ENCODE peak calls at places on chromosomes 11 and 22, in seven cellular contexts. A, E, Z, D, G, I and M are unnamed samples.

GRCh38 chr11:20207781-20208621 is 47.7 kb upstream of the DBX1 start:
- DNase-seq in A (peak), E (peak), Z (peak), D (no peak), G (no peak), I (peak), M (peak)

GRCh38 chr11:16846305-16846704 is 107.9 kb downstream of the C11orf58 start:
- DNase-seq in A (no peak), E (no peak), Z (no peak), D (no peak), G (no peak), I (no peak), M (no peak)

GRCh38 chr11:121018746-121019145 is 5.2 kb upstream of the TBCEL start:
- DNase-seq in A (no peak), E (no peak), Z (no peak), D (no peak), G (no peak), I (no peak), M (no peak)

GRCh38 chr11:130908061-130908460 is 8.2 kb downstream of the SNX19 start:
- DNase-seq in A (no peak), E (no peak), Z (no peak), D (no peak), G (no peak), I (no peak), M (no peak)

GRCh38 chr11:8796926-8797325 is 114.1 kb upstream of the AKIP1 start:
- DNase-seq in A (no peak), E (no peak), Z (no peak), D (no peak), G (no peak), I (no peak), M (no peak)

GRCh38 chr11:87803748-87804147 is 371.5 kb downstream of the RAB38 start:
- DNase-seq in A (no peak), E (no peak), Z (no peak), D (no peak), G (no peak), I (no peak), M (no peak)

GRCh38 chr11:120929664-120930154 is 94.2 kb upstream of the TBCEL start:
- DNase-seq in A (peak), E (peak), Z (peak), D (peak), G (peak), I (peak), M (peak)

GRCh38 chr11:96090711-96091110 is 166.8 kb upstream of the MTMR2 start:
- DNase-seq in A (no peak), E (peak), Z (no peak), D (peak), G (peak), I (no peak), M (no peak)

GRCh38 chr11:44208976-44209603 is 100.8 kb downstream of the ALX4 start:
- DNase-seq in A (no peak), E (peak), Z (no peak), D (no peak), G (no peak), I (no peak), M (no peak)

GRCh38 chr11:96049426-96049825 is 125.5 kb upstream of the MTMR2 start:
- DNase-seq in A (no peak), E (peak), Z (no peak), D (peak), G (peak), I (no peak), M (no peak)

GRCh38 chr11:128308793-128309192 is 278.6 kb downstream of the ETS1 start:
- DNase-seq in A (no peak), E (no peak), Z (no peak), D (no peak), G (no peak), I (no peak), M (no peak)

GRCh38 chr11:128310005-128310404 is 277.4 kb downstream of the ETS1 start:
- DNase-seq in A (no peak), E (peak), Z (no peak), D (peak), G (no peak), I (no peak), M (no peak)

GRCh38 chr11:128313931-128314330 is 273.4 kb downstream of the ETS1 start:
- DNase-seq in A (no peak), E (no peak), Z (no peak), D (no peak), G (no peak), I (no peak), M (no peak)

GRCh38 chr11:128311742-128312719 is 275.3 kb downstream of the ETS1 start:
- DNase-seq in A (no peak), E (no peak), Z (no peak), D (no peak), G (no peak), I (no peak), M (no peak)

GRCh38 chr11:128310676-128311445 is 276.5 kb downstream of the ETS1 start:
- DNase-seq in A (no peak), E (peak), Z (no peak), D (peak), G (no peak), I (no peak), M (no peak)
- H2BK120ac ChIP-seq in A (no peak), E (no peak), Z (no peak), D (no peak), G (no peak), I (no peak), M (no peak)

DNA sequence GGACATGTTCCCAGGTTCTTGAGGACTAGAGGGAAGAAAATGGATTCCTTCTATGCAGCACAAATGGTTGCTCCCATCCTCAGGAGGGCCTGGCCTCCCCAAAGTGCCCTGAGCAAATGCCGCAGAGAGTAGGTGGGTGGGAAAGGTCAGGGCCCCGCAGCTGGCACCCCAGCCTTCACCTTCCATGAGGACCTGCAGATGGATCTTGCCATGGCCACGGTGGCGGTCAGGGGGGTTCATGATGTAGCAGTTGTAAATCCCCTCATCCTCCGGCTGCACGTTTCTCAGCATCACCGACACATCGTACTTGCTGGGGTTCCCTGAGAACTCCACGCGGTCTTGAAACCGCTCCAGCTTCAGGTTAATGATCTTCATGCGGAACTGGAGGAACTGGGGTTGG is 8.5 kb downstream of the SCN2B start:
- DNase-seq in A (no peak), E (no peak), Z (no peak), D (no peak), G (no peak), I (no peak), M (no peak)
- H2BK120ac ChIP-seq in A (no peak), E (no peak), Z (no peak), D (no peak), G (no peak), I (no peak), M (no peak)

GRCh38 chr11:14218728-14219127 is 140.3 kb downstream of the RRAS2 start:
- DNase-seq in A (no peak), E (no peak), Z (no peak), D (no peak), G (no peak), I (no peak), M (no peak)

GRCh38 chr11:14213006-14213405 is 146.0 kb downstream of the RRAS2 start:
- DNase-seq in A (no peak), E (no peak), Z (no peak), D (no peak), G (no peak), I (no peak), M (no peak)
- H2BK120ac ChIP-seq in A (no peak), E (no peak), Z (no peak), D (no peak), G (no peak), I (no peak), M (no peak)

GRCh38 chr11:128916646-128917045 is 25.5 kb downstream of the KCNJ5 start:
- DNase-seq in A (no peak), E (no peak), Z (no peak), D (no peak), G (no peak), I (no peak), M (no peak)

GRCh38 chr11:128914216-128915147 is 23.3 kb downstream of the KCNJ5 start:
- DNase-seq in A (no peak), E (no peak), Z (no peak), D (no peak), G (no peak), I (no peak), M (no peak)

GRCh38 chr11:128916037-128916572 is 24.9 kb downstream of the KCNJ5 start:
- DNase-seq in A (no peak), E (no peak), Z (no peak), D (no peak), G (no peak), I (no peak), M (no peak)

GRCh38 chr11:128913806-128914205 is 22.6 kb downstream of the KCNJ5 start:
- DNase-seq in A (no peak), E (no peak), Z (no peak), D (no peak), G (no peak), I (no peak), M (no peak)

GRCh38 chr11:128915148-128915519 is 24.0 kb downstream of the KCNJ5 start:
- DNase-seq in A (no peak), E (no peak), Z (no peak), D (no peak), G (no peak), I (no peak), M (no peak)
- H2BK120ac ChIP-seq in A (no peak), E (no peak), Z (no peak), D (no peak), G (no peak), I (no peak), M (no peak)

DNA sequence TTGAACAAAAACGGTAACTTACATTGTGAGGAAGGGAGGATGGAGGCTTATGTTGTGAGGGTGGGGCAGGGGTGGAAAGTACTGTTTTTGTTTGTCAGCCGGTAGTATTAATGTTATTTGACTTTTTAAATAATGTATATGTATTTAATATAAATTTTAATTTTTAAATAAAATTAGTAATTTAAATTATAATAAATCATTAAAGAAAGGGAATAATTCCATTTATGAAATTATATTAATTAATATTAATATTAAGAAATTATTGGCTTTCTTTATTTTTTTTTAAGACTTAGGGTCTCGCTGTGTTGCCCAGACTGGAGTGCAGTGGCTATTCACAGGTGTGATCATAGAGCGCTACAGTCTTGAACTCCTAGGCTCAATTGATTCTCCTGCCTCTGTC is 24.0 kb upstream of the TNRC6B start:
- DNase-seq in A (no peak), E (no peak), Z (no peak), D (no peak), G (no peak), I (no peak), M (no peak)
- H2BK120ac ChIP-seq in A (no peak), E (no peak), Z (no peak), D (no peak), G (no peak), I (no peak), M (no peak)

GRCh38 chr11:69563306-69563705 is 77.7 kb upstream of the CCND1 start:
- DNase-seq in A (no peak), E (no peak), Z (no peak), D (no peak), G (no peak), I (no peak), M (no peak)

GRCh38 chr11:69560141-69560790 is 78.8 kb downstream of the LINC01488 start:
- DNase-seq in A (no peak), E (no peak), Z (no peak), D (no peak), G (no peak), I (no peak), M (no peak)

GRCh38 chr11:69562816-69563215 is 78.1 kb upstream of the CCND1 start:
- DNase-seq in A (no peak), E (no peak), Z (no peak), D (no peak), G (no peak), I (no peak), M (no peak)

GRCh38 chr11:69562302-69562701 is 78.7 kb upstream of the CCND1 start:
- DNase-seq in A (no peak), E (no peak), Z (no peak), D (no peak), G (no peak), I (no peak), M (no peak)

DNA sequence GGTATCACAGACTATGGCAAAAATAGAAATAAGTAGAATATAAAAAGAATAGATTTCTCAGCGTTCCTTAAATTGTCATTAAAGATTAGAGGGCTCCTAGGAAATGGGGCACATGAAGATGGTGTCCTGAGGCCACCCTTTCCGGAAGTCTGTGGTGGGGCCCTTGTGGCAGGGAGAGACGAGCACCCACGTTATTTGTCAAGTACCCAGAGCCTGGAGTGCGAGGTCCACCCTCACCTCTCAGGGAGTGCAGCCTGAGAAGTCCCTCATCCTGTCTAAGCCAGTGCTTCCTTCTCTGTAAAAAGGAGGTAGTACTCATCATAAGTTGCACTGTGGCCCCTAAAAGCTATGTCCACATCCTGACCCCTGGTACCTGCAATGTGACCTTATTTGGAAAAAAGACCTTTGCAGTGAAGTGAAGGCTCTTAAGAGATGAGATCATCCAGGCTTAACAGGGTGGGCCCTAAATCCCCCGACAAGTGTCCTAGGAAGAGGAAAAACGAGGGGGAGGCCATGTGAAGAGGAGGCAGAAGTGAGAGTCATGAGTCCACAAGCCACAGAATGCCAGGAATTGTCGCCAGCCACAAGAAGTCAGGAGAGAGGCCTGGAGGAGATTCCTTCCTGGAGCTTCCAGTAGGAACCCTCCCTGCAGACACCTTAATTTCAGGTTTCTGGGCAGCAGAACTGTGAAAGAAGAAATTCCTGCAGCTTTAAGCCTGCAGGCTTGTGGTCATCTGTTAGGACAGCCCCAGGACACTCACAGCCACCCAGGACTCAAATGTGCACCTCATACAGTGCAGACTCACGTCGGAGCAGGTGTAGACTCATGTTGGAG is 76.8 kb upstream of the CCND1 start:
- DNase-seq in A (no peak), E (peak), Z (peak), D (peak), G (peak), I (no peak), M (no peak)
- H2BK120ac ChIP-seq in A (no peak), E (no peak), Z (no peak), D (no peak), G (no peak), I (no peak), M (no peak)

GRCh38 chr11:73555615-73556014 is 42.3 kb downstream of the FAM168A start:
- DNase-seq in A (no peak), E (no peak), Z (no peak), D (no peak), G (no peak), I (no peak), M (no peak)
- H2BK120ac ChIP-seq in A (no peak), E (no peak), Z (no peak), D (no peak), G (no peak), I (no peak), M (no peak)

DNA sequence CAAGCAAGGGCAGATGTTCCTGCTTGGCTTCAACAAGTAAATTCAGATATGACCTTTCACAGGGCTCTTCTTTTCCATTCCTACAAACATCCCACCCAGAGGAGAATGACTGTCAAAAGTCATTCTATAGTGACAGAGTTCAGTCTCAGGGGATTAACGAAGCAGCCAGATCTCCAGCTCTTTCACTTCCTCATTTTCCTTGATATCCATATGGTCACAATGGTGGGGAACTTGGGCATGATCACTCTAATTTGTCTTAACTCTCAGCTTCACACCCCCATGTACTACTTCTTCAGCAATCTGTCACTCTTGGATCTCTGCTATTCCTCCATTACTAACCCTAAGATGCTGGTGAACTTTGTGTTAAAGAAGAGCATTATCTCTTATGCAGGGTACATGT is 15.0 kb upstream of the OR8B8 start:
- DNase-seq in A (no peak), E (no peak), Z (no peak), D (no peak), G (no peak), I (no peak), M (no peak)
- H2BK120ac ChIP-seq in A (no peak), E (no peak), Z (no peak), D (no peak), G (no peak), I (no peak), M (no peak)

DNA sequence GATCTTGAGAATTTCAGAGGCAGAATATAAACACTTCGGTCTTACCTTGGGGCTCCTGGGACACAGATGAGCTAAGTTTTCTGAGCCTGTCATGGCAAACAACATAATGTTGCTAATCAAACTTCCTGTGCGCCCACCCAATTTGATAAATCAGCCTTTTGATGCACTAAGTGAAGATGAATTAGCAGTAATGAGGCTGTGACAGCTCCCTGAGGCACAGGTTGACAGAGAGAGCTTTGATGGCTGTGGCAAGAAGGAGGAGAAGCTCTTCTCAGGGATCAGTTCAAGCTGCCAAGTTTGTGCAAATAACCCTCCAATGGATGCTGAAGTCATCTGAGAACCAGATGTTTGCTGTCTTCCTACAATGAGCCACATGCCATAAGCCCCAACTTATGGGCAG is 34.4 kb downstream of the DRD2 start:
- DNase-seq in A (no peak), E (no peak), Z (no peak), D (no peak), G (no peak), I (no peak), M (no peak)
- H2BK120ac ChIP-seq in A (no peak), E (no peak), Z (no peak), D (no peak), G (no peak), I (no peak), M (no peak)

DNA sequence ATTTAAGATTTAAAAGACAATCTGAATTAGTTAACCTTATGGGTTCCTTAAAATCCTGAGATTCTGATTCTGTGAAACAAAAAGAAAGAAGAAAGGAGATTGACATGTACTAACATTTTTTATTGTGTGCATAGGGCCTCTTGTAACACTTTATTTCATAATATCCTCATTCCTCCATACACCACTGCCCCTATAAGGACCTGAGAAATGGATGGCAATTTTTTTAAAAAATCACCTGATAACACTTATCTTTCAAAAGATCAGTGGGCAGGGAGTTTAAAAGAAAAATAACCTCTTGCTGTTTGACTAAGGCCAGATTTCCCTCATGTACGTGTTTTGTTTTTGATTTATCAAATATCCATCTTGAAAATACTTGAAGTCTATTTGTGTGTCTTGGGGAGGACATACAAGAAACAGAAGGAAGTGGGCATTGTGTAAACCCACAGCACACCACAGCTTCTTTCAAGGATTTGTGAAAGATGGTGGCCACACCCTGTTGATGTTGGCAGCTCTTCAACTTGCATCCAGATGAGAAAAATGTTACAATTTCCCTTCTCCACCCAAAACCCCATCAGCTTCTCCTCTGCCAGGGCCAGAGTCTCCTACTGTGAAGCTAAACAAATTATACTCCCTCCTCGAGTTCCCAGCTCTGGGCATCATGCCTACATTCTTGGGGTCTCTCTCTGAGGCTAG is 35.0 kb upstream of the MPEG1 start:
- DNase-seq in A (no peak), E (peak), Z (no peak), D (no peak), G (no peak), I (no peak), M (no peak)
- H2BK120ac ChIP-seq in A (no peak), E (no peak), Z (no peak), D (no peak), G (no peak), I (no peak), M (no peak)